ENCODE peak calls at places on chromosome 15, in six cellular contexts. N is neural crest cell; L is HT1080; E is AG20443; P is ACHN; Y is activated CD8-positive, alpha-beta memory T cell treated with anti-CD3 and anti-CD28 coated beads for 24 hours. K is an unnamed sample.

GRCh38 chr15:42992626-42993025 is 72.0 kb upstream of the TTBK2 start:
- DNase-seq in N (no peak), L (no peak), E (no peak), P (no peak), Y (no peak), K (no peak)

GRCh38 chr15:74906193-74906449 is 530 bp downstream of the FAM219B start:
- DNase-seq in N (no peak), L (no peak), E (no peak), P (peak; percentile 13), Y (no peak), K (no peak)

GRCh38 chr15:92665100-92665555 is 9.6 kb upstream of the FAM174B start:
- DNase-seq in N (no peak), L (no peak), E (no peak), P (no peak), Y (peak; percentile 33), K (no peak)

GRCh38 chr15:69904296-69904560 is 193.5 kb downstream of the TLE3 start:
- DNase-seq in N (no peak), L (no peak), E (no peak), P (no peak), Y (no peak), K (no peak)

GRCh38 chr15:65004993-65005392 is 15.3 kb upstream of the SPG21 start:
- DNase-seq in N (no peak), L (no peak), E (no peak), P (no peak), Y (no peak), K (no peak)

GRCh38 chr15:38996111-38996541 is 431.5 kb upstream of the RASGRP1 start:
- DNase-seq in N (no peak), L (peak; percentile 25), E (peak; percentile 76), P (peak; percentile 95), Y (no peak), K (no peak)

GRCh38 chr15:100710744-100711478 is 108.5 kb downstream of the ASB7 start:
- DNase-seq in N (no peak), L (no peak), E (no peak), P (no peak), Y (peak; percentile 15), K (no peak)

GRCh38 chr15:70589221-70589620 is 174.1 kb downstream of the UACA start:
- DNase-seq in N (no peak), L (peak; percentile 29), E (peak; percentile 85), P (no peak), Y (no peak), K (no peak)

GRCh38 chr15:26178821-26179220 is 315.7 kb upstream of the ATP10A start:
- DNase-seq in N (no peak), L (no peak), E (no peak), P (no peak), Y (no peak), K (no peak)

GRCh38 chr15:33242165-33242564 is 47.7 kb upstream of the FMN1 start:
- DNase-seq in N (no peak), L (peak; percentile 93), E (peak; percentile 23), P (peak; percentile 86), Y (no peak), K (no peak)

GRCh38 chr15:41285285-41285684 is 47.1 kb downstream of the OIP5 start:
- DNase-seq in N (no peak), L (no peak), E (no peak), P (no peak), Y (no peak), K (no peak)

GRCh38 chr15:33234019-33234418 is 39.5 kb upstream of the FMN1 start:
- DNase-seq in N (peak; percentile 20), L (peak; percentile 66), E (peak; percentile 46), P (peak; percentile 59), Y (no peak), K (peak; percentile 23)